ENCODE peak calls at places on chromosome 10, in five cellular contexts. J is anterior cingulate cortex; T is MM.1S; X is activated CD4-positive, alpha-beta T cell treated with anti-CD3 and anti-CD28 coated beads, Interleukin-2, amount 10 ng/mL, durations not matched to agents 7 days and 5 days; Z is effector memory CD4-positive, alpha-beta T cell. G is an unnamed sample.

GRCh38 chr10:129441391-129442009 is 25.5 kb upstream of the MGMT start:
- DNase-seq in T (no peak), J (no peak), Z (no peak), X (no peak), G (no peak)

GRCh38 chr10:43221419-43222293 is 45.2 kb downstream of the RASGEF1A start:
- DNase-seq in T (no peak), X (no peak), Z (no peak), J (no peak), G (no peak)

GRCh38 chr10:95815133-95815532 is 59.2 kb downstream of the ENTPD1 start:
- DNase-seq in T (no peak), X (no peak), J (no peak), Z (no peak), G (no peak)

GRCh38 chr10:106608101-106608500 is 556.4 kb downstream of the SORCS1 start:
- DNase-seq in Z (no peak), X (no peak), J (no peak), T (no peak), G (no peak)

GRCh38 chr10:4939224-4940072 is 23.8 kb upstream of the AKR1C1 start:
- DNase-seq in T (no peak), J (no peak), Z (no peak), X (no peak), G (no peak)

GRCh38 chr10:13686331-13686752 is 99.6 kb downstream of the PRPF18 start:
- DNase-seq in T (no peak), X (no peak), Z (no peak), J (no peak), G (peak)

GRCh38 chr10:90313548-90314325 is 544.1 kb downstream of the HTR7 start:
- DNase-seq in T (no peak), Z (no peak), J (no peak), X (no peak), G (no peak)

GRCh38 chr10:70265032-70265689 is 18.6 kb downstream of the NPFFR1 start:
- DNase-seq in J (no peak), T (peak), X (no peak), Z (no peak), G (peak)

GRCh38 chr10:63671317-63671937 is 150.2 kb downstream of the REEP3 start:
- DNase-seq in J (no peak), T (no peak), Z (no peak), X (no peak), G (peak)

GRCh38 chr10:21042536-21042935 is 145.4 kb upstream of the NEBL start:
- DNase-seq in X (no peak), J (no peak), Z (no peak), T (no peak), G (no peak)

GRCh38 chr10:118827466-118828155 is 72.8 kb upstream of the CACUL1 start:
- DNase-seq in Z (no peak), T (no peak), J (no peak), X (no peak), G (no peak)

GRCh38 chr10:104117839-104118323 is 4.1 kb upstream of the SFR1 start:
- DNase-seq in Z (no peak), X (no peak), J (no peak), T (no peak), G (no peak)

GRCh38 chr10:82826132-82826531 is 951.1 kb downstream of the NRG3 start:
- DNase-seq in X (no peak), Z (no peak), J (no peak), T (no peak), G (no peak)

GRCh38 chr10:98096316-98096715 is 38.1 kb upstream of the R3HCC1L start:
- DNase-seq in T (no peak), J (no peak), Z (no peak), X (no peak), G (no peak)

GRCh38 chr10:21279217-21279575 is 246.3 kb downstream of the SKIDA1 start:
- DNase-seq in J (no peak), Z (no peak), X (no peak), T (no peak), G (no peak)

GRCh38 chr10:43846187-43846680 is 197.6 kb upstream of the ZNF32 start:
- DNase-seq in T (no peak), Z (no peak), J (no peak), X (peak), G (no peak)

GRCh38 chr10:27446091-27446918 is 57.8 kb upstream of the RAB18 start:
- DNase-seq in T (peak), J (no peak), Z (no peak), X (no peak), G (peak)

GRCh38 chr10:59808896-59809643 is 55.8 kb upstream of the MRLN start:
- DNase-seq in X (peak), Z (no peak), J (no peak), T (peak), G (peak)

GRCh38 chr10:74177140-74177677 is 26.2 kb downstream of the ADK start:
- DNase-seq in T (no peak), Z (peak), J (peak), X (peak), G (peak)

GRCh38 chr10:110615057-110615630 is 29.0 kb upstream of the RBM20 start:
- DNase-seq in T (no peak), J (no peak), Z (no peak), X (no peak), G (no peak)

GRCh38 chr10:70931168-70931805 is 42.9 kb upstream of the PCBD1 start:
- DNase-seq in J (no peak), T (no peak), Z (no peak), X (no peak), G (no peak)

GRCh38 chr10:73168486-73168844 is 546 bp downstream of the FAM149B1 start:
- DNase-seq in Z (no peak), X (no peak), J (no peak), T (peak), G (no peak)

G was measured in globus pallidus.